ENCODE peak calls at places on chromosome 15, in eight cellular contexts. C is NB4; A is pancreas; Z is endodermal cell; Y is thoracic aorta; B is adrenal gland; U is Panc1; K is naive thymus-derived CD4-positive, alpha-beta T cell. T is an unnamed sample.

GRCh38 chr15:101664303-101664913 is 12.2 kb upstream of the TM2D3 start:
- DNase-seq in C (peak), A (no peak), Z (peak), Y (no peak), B (no peak), U (no peak), K (no peak), T (no peak)

GRCh38 chr15:41869770-41870688 is 23.8 kb downstream of the SPTBN5 start:
- DNase-seq in C (no peak), A (no peak), Z (no peak), Y (no peak), B (no peak), U (no peak), K (no peak), T (no peak)

GRCh38 chr15:57462391-57462790 is 86.1 kb downstream of the CGNL1 start:
- DNase-seq in C (no peak), A (no peak), Z (no peak), Y (no peak), B (no peak), U (no peak), K (no peak), T (no peak)

GRCh38 chr15:55031732-55032131 is 165.0 kb downstream of the RSL24D1 start:
- DNase-seq in C (no peak), A (no peak), Z (no peak), Y (no peak), B (peak), U (no peak), K (no peak), T (no peak)

GRCh38 chr15:72229076-72229946 is 1.7 kb downstream of the PKM start:
- DNase-seq in C (peak), A (no peak), Z (peak), Y (no peak), B (no peak), U (no peak), K (peak), T (no peak)

GRCh38 chr15:101563397-101563796 is 73.9 kb upstream of the PCSK6 start:
- DNase-seq in C (no peak), A (no peak), Z (no peak), Y (no peak), B (no peak), U (no peak), K (no peak), T (no peak)

GRCh38 chr15:35910227-35910626 is 364.3 kb upstream of the DPH6 start:
- DNase-seq in C (no peak), A (no peak), Z (no peak), Y (no peak), B (no peak), U (no peak), K (no peak), T (no peak)

GRCh38 chr15:34808016-34808415 is 12.7 kb upstream of the ACTC1 start:
- DNase-seq in C (no peak), A (no peak), Z (no peak), Y (no peak), B (no peak), U (no peak), K (no peak), T (no peak)

GRCh38 chr15:33773969-33774368 is 194.3 kb upstream of the CHRM5 start:
- DNase-seq in C (no peak), A (no peak), Z (no peak), Y (no peak), B (no peak), U (no peak), K (no peak), T (no peak)

GRCh38 chr15:68343579-68344225 is 66.2 kb downstream of the FEM1B start:
- DNase-seq in C (no peak), A (no peak), Z (no peak), Y (no peak), B (no peak), U (no peak), K (no peak), T (no peak)

GRCh38 chr15:101045835-101046691 is 126.9 kb downstream of the LRRK1 start:
- DNase-seq in C (no peak), A (no peak), Z (peak), Y (no peak), B (no peak), U (no peak), K (no peak), T (peak)

GRCh38 chr15:43748376-43748775 is 2.1 kb downstream of the PDIA3 start:
- DNase-seq in C (no peak), A (no peak), Z (no peak), Y (no peak), B (no peak), U (no peak), K (peak), T (no peak)

GRCh38 chr15:58926823-58927222 is 6.7 kb downstream of the SLTM start:
- DNase-seq in C (no peak), A (no peak), Z (no peak), Y (no peak), B (no peak), U (no peak), K (no peak), T (no peak)

GRCh38 chr15:65916664-65917406 is 47.5 kb downstream of the RAB11A start:
- DNase-seq in C (peak), A (peak), Z (peak), Y (no peak), B (peak), U (peak), K (no peak), T (no peak)

GRCh38 chr15:47750030-47750739 is 32.9 kb downstream of the SEMA6D start:
- DNase-seq in C (no peak), A (no peak), Z (peak), Y (no peak), B (no peak), U (no peak), K (no peak), T (no peak)

GRCh38 chr15:22878103-22878502 is 39.6 kb downstream of the NIPA2 start:
- DNase-seq in C (no peak), A (no peak), Z (no peak), Y (no peak), B (no peak), U (no peak), K (no peak), T (no peak)

GRCh38 chr15:22880981-22881738 is 42.7 kb downstream of the NIPA2 start:
- DNase-seq in C (no peak), A (no peak), Z (no peak), Y (no peak), B (no peak), U (no peak), K (no peak), T (no peak)

GRCh38 chr15:22881739-22882440 is 43.4 kb downstream of the NIPA2 start:
- DNase-seq in C (no peak), A (no peak), Z (no peak), Y (no peak), B (no peak), U (no peak), K (no peak), T (no peak)

GRCh38 chr15:22877607-22878006 is 39.1 kb downstream of the NIPA2 start:
- DNase-seq in C (no peak), A (no peak), Z (no peak), Y (no peak), B (no peak), U (no peak), K (no peak), T (no peak)

DNA sequence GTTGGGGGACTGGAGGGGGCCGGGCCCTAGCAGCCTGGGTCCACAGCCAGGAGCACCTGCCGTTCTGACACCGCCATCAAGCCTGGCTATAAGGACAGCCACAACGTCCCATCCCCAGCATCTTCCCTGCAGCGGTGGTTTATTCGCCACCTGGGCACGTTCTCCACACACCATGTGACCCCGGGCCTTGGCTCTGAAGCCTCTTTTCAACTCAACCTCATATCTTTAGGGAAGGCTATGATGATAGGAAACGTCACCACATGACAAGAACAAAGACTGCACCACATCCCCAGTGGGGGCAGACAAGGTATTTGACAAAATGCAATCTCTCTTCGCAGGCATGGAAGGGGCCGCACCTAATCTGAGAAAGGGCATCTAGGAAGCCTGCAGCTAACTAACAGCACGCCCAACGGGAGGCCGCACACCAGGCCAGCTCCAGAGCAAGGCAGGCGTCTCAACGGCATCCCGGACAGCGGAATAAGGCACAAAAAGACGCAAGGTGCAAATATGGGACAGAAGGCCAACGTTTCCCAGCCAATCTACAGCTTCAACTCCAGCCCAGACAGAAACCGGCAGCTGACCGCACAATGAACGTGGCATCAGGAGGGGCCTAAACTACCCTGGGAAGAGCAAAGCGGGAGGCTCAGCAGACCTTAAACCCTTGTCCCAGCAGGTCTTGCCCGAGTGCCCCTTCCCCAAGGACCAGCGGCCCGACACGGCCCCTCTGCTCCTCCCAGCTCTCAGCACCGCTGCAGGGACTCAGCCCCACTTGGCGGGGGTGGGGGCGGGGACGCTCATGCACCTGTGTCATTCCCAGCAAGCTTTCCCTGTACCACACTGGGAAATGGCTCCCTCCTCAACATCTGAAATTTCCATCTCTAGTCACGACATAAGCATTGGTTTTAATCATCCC is 41.9 kb downstream of the NIPA2 start:
- DNase-seq in C (no peak), A (peak), Z (no peak), Y (no peak), B (no peak), U (no peak), K (no peak), T (no peak)
- H3K4me3 ChIP-seq in C (no peak), A (no peak), Z (no peak), Y (no peak), B (no peak), U (no peak), K (no peak), T (no peak)

GRCh38 chr15:40283615-40284306 is 897 bp upstream of the ANKRD63 start:
- DNase-seq in C (peak), A (peak), Z (no peak), Y (no peak), B (no peak), U (no peak), K (no peak), T (no peak)

GRCh38 chr15:40281057-40281850 is 1.6 kb downstream of the ANKRD63 start:
- DNase-seq in C (no peak), A (peak), Z (no peak), Y (no peak), B (no peak), U (no peak), K (no peak), T (no peak)

GRCh38 chr15:40280260-40281056 is 2.4 kb downstream of the ANKRD63 start:
- DNase-seq in C (peak), A (peak), Z (peak), Y (no peak), B (no peak), U (no peak), K (no peak), T (no peak)

GRCh38 chr15:40282870-40283614 is at the start of gene ANKRD63:
- DNase-seq in C (peak), A (peak), Z (no peak), Y (no peak), B (no peak), U (no peak), K (no peak), T (no peak)

DNA sequence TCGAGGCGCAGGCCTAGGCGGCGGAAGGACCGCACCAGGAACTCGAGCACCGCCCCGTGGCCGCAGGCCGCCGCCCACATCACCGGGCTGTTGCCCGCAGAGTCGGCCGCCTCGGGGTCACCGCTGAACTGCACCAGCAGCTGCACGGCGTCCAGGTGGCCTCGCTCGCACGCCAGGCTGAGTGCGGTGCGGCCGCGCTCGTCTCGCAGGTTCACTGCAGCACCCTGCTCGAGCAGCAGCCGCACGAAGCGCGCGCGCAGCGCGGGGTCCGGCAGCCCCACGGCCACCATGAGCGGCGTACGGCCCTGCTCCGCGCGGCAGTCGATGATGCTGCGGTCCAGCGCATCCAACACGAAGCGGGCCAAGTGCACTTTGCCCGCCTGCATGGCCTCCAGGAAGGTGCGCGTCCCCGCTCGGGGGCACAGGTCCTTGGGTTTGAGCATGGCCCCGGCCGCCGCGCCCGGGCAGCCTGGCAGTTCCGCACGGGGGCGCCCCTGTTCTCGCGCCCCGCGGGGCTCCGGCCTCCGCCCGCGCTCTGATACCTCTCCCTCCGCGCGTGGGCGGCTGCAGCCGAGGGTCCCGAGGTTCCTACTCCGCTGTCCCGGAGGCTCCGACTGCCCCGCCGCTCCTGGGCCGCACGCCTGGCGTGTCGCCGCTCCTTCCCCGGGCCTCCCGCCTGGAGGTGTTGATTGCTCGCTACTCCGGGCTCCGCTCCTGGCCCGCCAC is 557 bp downstream of the ANKRD63 start:
- DNase-seq in C (peak), A (peak), Z (peak), Y (no peak), B (no peak), U (no peak), K (no peak), T (no peak)
- H3K4me3 ChIP-seq in C (peak), A (peak), Z (peak), Y (peak), B (no peak), U (peak), K (peak), T (peak)

DNA sequence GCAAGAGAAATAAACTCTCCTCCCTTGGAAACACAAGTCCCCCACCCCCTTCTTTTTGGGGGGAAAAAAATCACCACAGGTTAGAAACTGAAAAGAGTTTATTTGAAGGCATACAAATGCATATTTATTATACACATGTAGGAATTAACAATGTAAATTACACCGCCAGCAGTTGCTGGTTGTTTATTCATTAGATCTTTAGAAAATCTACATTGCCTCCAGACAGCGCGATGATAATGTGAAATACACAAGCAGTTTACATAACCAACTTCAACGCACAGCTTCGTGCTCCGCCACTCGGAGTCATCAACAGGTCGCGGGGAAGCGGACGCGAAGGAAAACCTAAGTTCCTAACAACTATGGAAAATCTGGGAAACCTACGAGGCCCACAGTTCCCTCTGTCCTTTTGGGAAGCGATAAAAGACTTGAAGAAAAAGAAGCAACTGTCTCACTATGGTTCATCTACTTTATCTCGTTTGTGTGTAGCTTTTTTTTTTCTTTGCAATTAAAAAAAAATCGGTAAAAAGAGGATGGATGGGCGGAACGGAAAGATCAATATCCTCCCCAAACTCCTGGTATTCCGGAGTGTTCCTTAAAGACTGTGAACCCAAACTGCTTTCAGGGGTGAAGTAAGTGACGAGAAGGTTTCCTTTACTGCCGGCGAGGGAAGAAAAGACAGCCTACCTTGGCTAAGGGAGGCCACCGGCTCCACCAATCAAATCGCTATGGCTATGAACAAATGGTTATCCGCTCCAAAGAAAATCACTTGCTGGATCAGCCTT is 8.4 kb upstream of the FOXB1 start:
- DNase-seq in C (no peak), A (no peak), Z (peak), Y (no peak), B (no peak), U (no peak), K (no peak), T (no peak)
- H3K4me3 ChIP-seq in C (no peak), A (no peak), Z (peak), Y (no peak), B (no peak), U (no peak), K (no peak), T (no peak)

GRCh38 chr15:76340198-76340801 is 3.7 kb downstream of the ISL2 start:
- DNase-seq in C (no peak), A (peak), Z (peak), Y (no peak), B (peak), U (no peak), K (no peak), T (no peak)

GRCh38 chr15:76342046-76342381 is 5.4 kb downstream of the ISL2 start:
- DNase-seq in C (no peak), A (no peak), Z (no peak), Y (no peak), B (no peak), U (no peak), K (no peak), T (no peak)

GRCh38 chr15:76339302-76340197 is 3.0 kb downstream of the ISL2 start:
- DNase-seq in C (no peak), A (no peak), Z (peak), Y (no peak), B (no peak), U (no peak), K (no peak), T (no peak)

GRCh38 chr15:76341366-76342045 is 4.9 kb downstream of the ISL2 start:
- DNase-seq in C (no peak), A (peak), Z (peak), Y (no peak), B (no peak), U (no peak), K (no peak), T (no peak)

GRCh38 chr15:76340802-76341365 is 4.3 kb downstream of the ISL2 start:
- DNase-seq in C (no peak), A (peak), Z (peak), Y (no peak), B (peak), U (no peak), K (no peak), T (no peak)
- H3K4me3 ChIP-seq in C (no peak), A (peak), Z (peak), Y (peak), B (no peak), U (peak), K (peak), T (peak)